ENCODE peak calls at places on chromosome 3, in eight cellular contexts. Q is uterus, A is upper lobe of right lung, G is endothelial cell of umbilical vein, M is HepG2, O is lower leg skin, I is breast epithelium, N is pancreas. E is an unnamed sample.
A peak's percentile ranks its signal among the peaks of the same experiment; 100 is the strongest.

GRCh38 chr3:143158549-143158988 is 39.0 kb downstream of the CHST2 start:
- DNase-seq in A (no peak), G (no peak), O (no peak), Q (no peak), I (no peak), M (no peak), N (no peak), E (no peak)

GRCh38 chr3:57094011-57094535 is 33.6 kb downstream of the SPATA12 start:
- DNase-seq in I (no peak), A (no peak), N (no peak), M (no peak), G (no peak), Q (no peak), O (no peak), E (no peak)

GRCh38 chr3:60366491-60366890 is 884.8 kb downstream of the FHIT start:
- DNase-seq in Q (no peak), O (no peak), G (no peak), A (no peak), I (no peak), N (no peak), M (no peak), E (no peak)

GRCh38 chr3:158768881-158769518 is 32.9 kb upstream of the MFSD1 start:
- DNase-seq in O (peak; percentile 41), I (peak; percentile 63), G (peak; percentile 85), N (no peak), Q (peak; percentile 47), A (no peak), M (peak; percentile 90), E (no peak)

GRCh38 chr3:11770105-11770476 is 76.6 kb downstream of the TAMM41 start:
- DNase-seq in G (no peak), O (no peak), M (no peak), A (no peak), N (no peak), Q (no peak), I (no peak), E (no peak)

GRCh38 chr3:55402886-55403605 is 84.1 kb downstream of the WNT5A start:
- DNase-seq in N (no peak), I (no peak), G (no peak), M (peak; percentile 63), O (no peak), A (no peak), Q (no peak), E (no peak)

GRCh38 chr3:147613710-147614109 is 204.5 kb downstream of the ZIC1 start:
- DNase-seq in M (no peak), O (no peak), A (no peak), Q (no peak), I (no peak), G (no peak), N (no peak), E (no peak)

GRCh38 chr3:184656991-184657669 is 54.7 kb downstream of the MAGEF1 start:
- DNase-seq in G (no peak), I (peak; percentile 53), A (no peak), M (no peak), Q (no peak), N (no peak), O (no peak), E (no peak)

GRCh38 chr3:42094128-42094527 is 3.0 kb downstream of the TRAK1 start:
- DNase-seq in Q (no peak), G (no peak), I (no peak), N (no peak), M (no peak), A (no peak), O (no peak), E (no peak)

GRCh38 chr3:36969085-36969484 is 23.8 kb downstream of the EPM2AIP1 start:
- DNase-seq in A (no peak), O (no peak), I (no peak), N (no peak), Q (no peak), G (no peak), M (no peak), E (no peak)

GRCh38 chr3:186241910-186242821 is 119.9 kb downstream of the DGKG start:
- DNase-seq in Q (peak; percentile 23), A (peak; percentile 88), M (peak; percentile 92), O (peak; percentile 62), N (peak; percentile 81), G (peak; percentile 33), I (peak; percentile 61), E (peak; percentile 24)

GRCh38 chr3:12752111-12752510 is 6.9 kb downstream of the TMEM40 start:
- DNase-seq in I (no peak), N (no peak), Q (no peak), A (no peak), O (no peak), M (no peak), G (no peak), E (no peak)

GRCh38 chr3:9184464-9184835 is 65.0 kb downstream of the SRGAP3 start:
- DNase-seq in G (no peak), O (no peak), I (no peak), Q (no peak), N (no peak), M (no peak), A (no peak), E (no peak)
- TF ChIP-seq CTCF in G (no peak), O (no peak), I (no peak), Q (no peak), N (no peak), M (no peak), A (no peak), E (no peak)

GRCh38 chr3:177818712-177819111 is 621.4 kb upstream of the TBL1XR1 start:
- DNase-seq in G (peak; percentile 58), A (no peak), Q (no peak), I (no peak), N (no peak), M (no peak), O (no peak), E (no peak)

GRCh38 chr3:177817746-177818145 is 620.5 kb upstream of the TBL1XR1 start:
- DNase-seq in M (no peak), Q (no peak), N (no peak), G (no peak), O (no peak), I (no peak), A (no peak), E (no peak)

GRCh38 chr3:177813322-177813721 is 616.0 kb upstream of the TBL1XR1 start:
- DNase-seq in Q (no peak), N (no peak), I (peak; percentile 80), M (peak; percentile 23), G (peak; percentile 87), O (no peak), A (no peak), E (no peak)

GRCh38 chr3:177820683-177821316 is 623.5 kb upstream of the TBL1XR1 start:
- DNase-seq in G (no peak), Q (no peak), M (no peak), A (no peak), O (no peak), N (no peak), I (no peak), E (no peak)

DNA sequence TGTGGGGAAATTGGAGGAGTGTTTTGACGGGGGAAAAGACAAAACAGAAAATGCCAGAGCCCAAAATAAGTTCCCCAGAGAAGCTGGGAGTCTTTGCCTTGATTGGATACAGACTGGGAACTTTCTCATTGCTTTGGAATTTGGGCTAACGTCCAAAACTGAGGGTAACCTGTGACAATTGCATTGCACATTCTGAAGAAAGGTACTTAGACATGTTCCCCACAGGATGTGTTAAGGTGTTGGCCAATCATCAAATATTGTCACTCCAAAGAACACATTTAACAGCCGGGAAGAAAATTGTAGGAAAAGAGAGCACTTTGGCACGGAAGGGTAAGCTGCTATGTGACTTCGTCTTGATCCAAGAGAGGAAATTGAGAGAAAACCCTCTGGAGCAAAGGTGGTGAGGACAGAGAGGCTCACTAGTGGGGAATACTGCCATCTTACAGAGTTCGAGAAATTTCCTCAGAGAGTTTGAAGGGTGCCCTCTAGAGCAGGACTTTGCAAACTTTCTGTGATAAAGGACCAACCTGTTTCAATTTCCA is 619.5 kb upstream of the TBL1XR1 start:
- DNase-seq in N (no peak), M (peak; percentile 69), I (peak; percentile 78), G (peak; percentile 62), O (no peak), Q (no peak), A (no peak), E (no peak)
- TF ChIP-seq CTCF in N (no peak), M (peak; percentile 16), I (no peak), G (no peak), O (no peak), Q (no peak), A (no peak), E (no peak)

GRCh38 chr3:44066806-44067205 is 174.9 kb upstream of the TOPAZ1 start:
- DNase-seq in A (no peak), Q (no peak), G (no peak), M (no peak), O (no peak), I (no peak), N (no peak), E (no peak)

GRCh38 chr3:44067431-44067830 is 174.3 kb upstream of the TOPAZ1 start:
- DNase-seq in G (no peak), N (no peak), M (no peak), O (no peak), Q (no peak), A (no peak), I (no peak), E (no peak)

GRCh38 chr3:44061961-44062360 is 179.7 kb upstream of the TOPAZ1 start:
- DNase-seq in M (no peak), N (no peak), I (no peak), Q (no peak), G (no peak), A (no peak), O (no peak), E (no peak)

GRCh38 chr3:44065741-44066140 is 175.9 kb upstream of the TOPAZ1 start:
- DNase-seq in I (no peak), Q (no peak), G (no peak), M (no peak), N (no peak), A (no peak), O (no peak), E (no peak)

GRCh38 chr3:44065311-44065710 is 176.4 kb upstream of the TOPAZ1 start:
- DNase-seq in I (peak; percentile 40), M (no peak), O (no peak), A (no peak), Q (no peak), G (no peak), N (no peak), E (no peak)
- TF ChIP-seq CTCF in I (no peak), M (no peak), O (no peak), A (no peak), Q (no peak), G (no peak), N (no peak), E (no peak)

GRCh38 chr3:21294768-21295167 is 456.2 kb downstream of the ZNF385D start:
- DNase-seq in A (no peak), O (no peak), I (no peak), N (no peak), Q (no peak), M (no peak), G (no peak), E (no peak)

GRCh38 chr3:21292971-21293370 is 458.0 kb downstream of the ZNF385D start:
- DNase-seq in M (no peak), G (no peak), N (no peak), I (no peak), Q (no peak), O (no peak), A (no peak), E (no peak)

DNA sequence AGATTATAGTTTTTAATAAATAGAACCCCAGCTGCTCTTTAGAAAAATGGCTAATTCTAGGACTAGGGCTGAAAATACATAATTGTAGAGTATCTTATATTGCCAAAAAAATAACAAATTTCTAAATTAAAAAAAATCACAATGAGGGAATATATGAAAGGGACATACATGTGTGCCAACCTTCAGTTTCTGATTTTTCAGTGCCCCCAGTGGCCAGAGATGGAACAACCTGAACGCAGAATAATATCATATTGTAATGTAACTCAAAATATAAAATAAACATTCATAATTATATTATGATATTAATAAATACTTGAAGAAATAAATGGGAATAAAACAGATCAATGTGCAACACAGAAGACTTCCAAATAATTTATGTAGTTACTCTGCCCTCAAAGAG is 460.5 kb downstream of the ZNF385D start:
- DNase-seq in N (no peak), A (no peak), I (no peak), O (no peak), Q (no peak), G (no peak), M (no peak), E (no peak)
- TF ChIP-seq CTCF in N (no peak), A (peak; percentile 55), I (no peak), O (no peak), Q (no peak), G (peak; percentile 34), M (no peak), E (no peak)

E was measured in natural killer cell.